ENCODE peak calls at places on chromosomes 4 and X, in five cellular contexts. E is esophagus squamous epithelium, O is tibial nerve, L is breast epithelium, G is A549. M is an unnamed sample.

GRCh38 chr4:8394125-8394524 is 46.4 kb downstream of the ACOX3 start:
- DNase-seq in E (no peak), O (peak), L (peak), G (no peak), M (peak)

GRCh38 chr4:183468210-183469095 is 24.0 kb downstream of the CDKN2AIP start:
- DNase-seq in E (no peak), O (no peak), L (no peak), G (peak), M (no peak)

GRCh38 chr4:79906306-79906705 is 166.7 kb downstream of the ANTXR2 start:
- DNase-seq in E (no peak), O (no peak), L (no peak), G (no peak), M (no peak)

GRCh38 chr4:154049457-154050181 is 260.7 kb upstream of the SFRP2 start:
- DNase-seq in E (no peak), O (no peak), L (no peak), G (peak), M (no peak)

GRCh38 chrX:20218809-20219505 is 47.8 kb downstream of the RPS6KA3 start:
- DNase-seq in E (no peak), O (no peak), L (no peak), G (peak), M (no peak)

GRCh38 chr4:152634110-152634760 is 45.6 kb downstream of the TMEM154 start:
- DNase-seq in E (no peak), O (no peak), L (peak), G (no peak), M (no peak)

GRCh38 chrX:150162141-150162540 is 201.0 kb upstream of the MAMLD1 start:
- DNase-seq in E (no peak), O (no peak), L (no peak), G (peak), M (no peak)

GRCh38 chrX:31199770-31200114 is 127.9 kb upstream of the FTHL17 start:
- DNase-seq in E (no peak), O (no peak), L (no peak), G (no peak), M (no peak)

GRCh38 chrX:74925210-74926088 is at the start of gene NEXMIF:
- DNase-seq in E (no peak), O (no peak), L (no peak), G (peak), M (no peak)

GRCh38 chr4:123104275-123104674 is 181.9 kb upstream of the NUDT6 start:
- DNase-seq in E (no peak), O (no peak), L (no peak), G (no peak), M (no peak)

GRCh38 chr4:139557506-139558110 is 1.6 kb upstream of the SETD7 start:
- DNase-seq in E (no peak), O (no peak), L (no peak), G (no peak), M (no peak)

GRCh38 chr4:139556735-139557505 is 901 bp upstream of the SETD7 start:
- DNase-seq in E (peak), O (peak), L (peak), G (peak), M (peak)

GRCh38 chr4:139555705-139556070 is 331 bp downstream of the SETD7 start:
- DNase-seq in E (no peak), O (peak), L (peak), G (no peak), M (peak)

GRCh38 chr4:139555073-139555704 is 830 bp downstream of the SETD7 start:
- DNase-seq in E (peak), O (peak), L (peak), G (peak), M (peak)

DNA sequence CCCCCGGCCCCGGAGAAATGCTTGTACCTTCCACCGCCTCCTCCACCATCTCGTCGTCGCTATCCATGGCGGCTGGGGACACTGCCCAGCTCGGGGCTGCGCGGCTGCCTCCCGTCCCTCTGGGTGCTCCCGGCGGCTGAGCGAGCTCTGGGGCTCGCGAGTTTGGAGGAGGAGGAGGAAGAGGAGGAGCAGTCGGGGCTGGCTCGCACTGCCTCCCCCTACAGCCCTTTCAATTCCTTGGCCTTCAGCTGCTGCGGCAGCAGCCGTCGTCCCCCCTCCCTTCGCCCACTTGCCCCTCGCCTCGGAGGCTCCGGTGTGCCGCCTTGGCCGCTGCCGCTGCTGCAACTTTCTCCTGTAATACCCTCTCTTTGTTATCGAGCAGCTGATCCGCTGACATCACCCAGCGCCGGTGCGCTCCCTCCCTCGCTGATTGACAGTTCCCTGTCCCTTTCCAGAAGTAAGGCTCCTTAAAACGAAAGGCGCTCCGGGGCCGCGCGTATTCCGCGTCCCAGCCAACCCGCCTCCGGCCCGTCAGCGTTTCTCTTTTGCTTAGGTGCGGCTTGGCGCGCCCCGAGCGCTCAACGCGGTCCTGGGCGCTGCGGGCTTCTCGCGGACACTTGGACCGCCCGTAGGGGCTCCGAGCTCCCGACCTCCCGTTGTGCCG is at the start of gene SETD7:
- DNase-seq in E (peak), O (peak), L (peak), G (peak), M (peak)
- TF ChIP-seq POLR2A in E (no peak), O (peak), L (peak), G (peak), M (peak)

DNA sequence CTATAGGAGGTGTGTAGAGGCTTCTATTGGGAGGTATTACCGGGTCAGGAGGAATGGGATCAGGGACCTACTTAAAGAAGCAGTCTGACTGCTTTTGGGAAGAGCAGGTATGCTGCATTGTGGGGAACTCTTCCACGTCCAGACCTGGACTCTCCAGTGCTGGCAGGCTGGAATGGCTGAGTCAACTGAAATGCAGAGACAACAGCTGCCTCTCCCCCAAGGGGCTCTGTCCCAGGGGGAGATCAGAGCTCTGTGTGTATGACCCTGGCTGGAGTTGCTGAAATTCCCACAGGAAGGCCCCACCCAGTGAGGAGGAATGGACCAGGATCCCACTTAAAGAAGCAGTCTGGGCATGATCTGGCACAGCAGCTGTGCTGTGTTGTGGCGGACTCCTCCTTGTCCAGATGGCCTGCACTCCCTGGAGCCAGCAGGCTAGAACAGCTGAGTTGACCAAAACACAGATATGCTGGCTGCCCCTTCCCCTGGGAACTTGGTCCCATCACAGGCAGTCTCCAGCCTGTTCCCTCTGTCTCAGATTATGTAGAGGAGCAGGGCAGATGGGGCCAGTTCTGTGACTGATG is 25.4 kb downstream of the C4orf17 start:
- DNase-seq in E (no peak), O (no peak), L (no peak), G (no peak), M (no peak)
- H3K27ac ChIP-seq in E (no peak), O (no peak), L (no peak), G (no peak), M (no peak)

GRCh38 chr4:6909113-6909969 is at the start of gene TBC1D14:
- DNase-seq in E (peak), O (peak), L (peak), G (peak), M (peak)

GRCh38 chr4:6905501-6905900 is 4.1 kb upstream of the TBC1D14 start:
- DNase-seq in E (no peak), O (no peak), L (peak), G (no peak), M (peak)

GRCh38 chr4:6906046-6906445 is 3.6 kb upstream of the TBC1D14 start:
- DNase-seq in E (no peak), O (no peak), L (peak), G (no peak), M (no peak)

GRCh38 chr4:6908397-6909112 is 1.1 kb upstream of the TBC1D14 start:
- DNase-seq in E (no peak), O (no peak), L (no peak), G (no peak), M (peak)

DNA sequence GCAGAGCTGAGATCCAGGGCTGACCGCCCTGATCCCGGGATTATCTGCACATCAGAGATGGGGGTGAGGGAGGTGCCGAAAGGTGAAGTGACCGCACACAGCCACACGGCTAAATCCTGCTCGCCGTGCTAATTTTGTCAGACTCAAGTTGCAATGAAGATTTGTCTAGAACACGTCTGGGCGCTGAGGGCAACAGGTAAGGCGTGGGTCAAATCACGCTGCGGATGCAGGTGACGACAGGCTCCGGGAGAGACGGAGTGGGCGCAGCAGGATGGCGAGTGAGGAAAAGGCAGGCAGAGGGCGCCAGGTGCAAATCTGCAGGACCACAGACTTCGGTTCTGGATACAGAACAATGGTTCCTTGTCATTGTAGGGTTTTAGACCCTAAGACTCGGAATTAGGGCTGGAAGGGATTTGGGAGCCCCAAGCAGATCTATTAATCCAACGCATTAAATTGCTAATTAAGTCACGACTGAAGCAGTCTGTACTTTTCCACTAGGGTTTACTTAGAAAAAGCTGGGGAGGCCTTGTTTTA is 1.9 kb upstream of the TBC1D14 start:
- DNase-seq in E (no peak), O (no peak), L (no peak), G (peak), M (no peak)
- TF ChIP-seq CTCF in E (peak), O (peak), L (peak), G (peak), M (peak)

GRCh38 chrX:45710081-45710801 is 509.6 kb upstream of the DIPK2B start:
- DNase-seq in E (no peak), O (no peak), L (no peak), G (peak), M (no peak)
- TF ChIP-seq POLR2A in E (no peak), O (no peak), L (no peak), G (no peak), M (no peak)

GRCh38 chr4:185833055-185833598 is 21.1 kb upstream of the SORBS2 start:
- DNase-seq in E (no peak), O (no peak), L (no peak), G (peak), M (no peak)

GRCh38 chr4:185834778-185835177 is 22.8 kb upstream of the SORBS2 start:
- DNase-seq in E (no peak), O (no peak), L (no peak), G (no peak), M (no peak)

GRCh38 chr4:185834088-185834487 is 22.1 kb upstream of the SORBS2 start:
- DNase-seq in E (no peak), O (no peak), L (no peak), G (no peak), M (no peak)

GRCh38 chr4:185830263-185830994 is 18.4 kb upstream of the SORBS2 start:
- DNase-seq in E (no peak), O (no peak), L (no peak), G (peak), M (no peak)

DNA sequence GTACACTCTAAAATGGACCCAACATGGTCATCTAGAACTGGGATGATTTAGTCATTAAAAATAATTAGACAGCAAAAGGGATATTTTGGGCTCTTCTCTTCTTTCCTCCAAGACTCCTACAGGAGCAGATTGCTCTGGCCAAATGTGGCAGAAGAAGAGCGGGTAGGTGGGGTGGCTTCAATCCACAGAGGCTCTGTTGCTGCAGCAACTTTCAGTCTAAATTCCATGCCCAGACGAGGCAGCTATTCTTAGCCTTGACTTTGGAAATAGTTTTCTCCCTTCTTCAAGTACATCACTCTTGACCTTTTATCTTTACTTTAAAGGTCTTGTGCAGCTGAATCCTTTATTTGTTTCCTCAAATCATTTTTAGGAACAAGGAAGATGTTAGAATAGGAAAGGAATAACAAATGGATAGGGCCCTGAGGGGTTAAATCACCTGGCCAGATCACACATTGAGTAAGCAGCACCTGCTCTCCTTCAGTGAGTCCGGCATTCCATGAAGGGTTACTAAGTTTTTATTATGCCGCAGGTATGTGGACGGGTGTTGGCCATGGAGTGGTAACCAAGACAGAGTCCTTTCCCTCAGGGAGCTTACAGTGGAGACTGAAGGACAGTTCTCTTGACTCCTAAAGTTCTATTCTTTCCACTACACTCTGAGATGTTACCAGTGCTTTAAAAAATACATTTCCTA is 19.3 kb upstream of the SORBS2 start:
- DNase-seq in E (no peak), O (no peak), L (no peak), G (no peak), M (no peak)
- H3K27ac ChIP-seq in E (no peak), O (no peak), L (no peak), G (no peak), M (no peak)

DNA sequence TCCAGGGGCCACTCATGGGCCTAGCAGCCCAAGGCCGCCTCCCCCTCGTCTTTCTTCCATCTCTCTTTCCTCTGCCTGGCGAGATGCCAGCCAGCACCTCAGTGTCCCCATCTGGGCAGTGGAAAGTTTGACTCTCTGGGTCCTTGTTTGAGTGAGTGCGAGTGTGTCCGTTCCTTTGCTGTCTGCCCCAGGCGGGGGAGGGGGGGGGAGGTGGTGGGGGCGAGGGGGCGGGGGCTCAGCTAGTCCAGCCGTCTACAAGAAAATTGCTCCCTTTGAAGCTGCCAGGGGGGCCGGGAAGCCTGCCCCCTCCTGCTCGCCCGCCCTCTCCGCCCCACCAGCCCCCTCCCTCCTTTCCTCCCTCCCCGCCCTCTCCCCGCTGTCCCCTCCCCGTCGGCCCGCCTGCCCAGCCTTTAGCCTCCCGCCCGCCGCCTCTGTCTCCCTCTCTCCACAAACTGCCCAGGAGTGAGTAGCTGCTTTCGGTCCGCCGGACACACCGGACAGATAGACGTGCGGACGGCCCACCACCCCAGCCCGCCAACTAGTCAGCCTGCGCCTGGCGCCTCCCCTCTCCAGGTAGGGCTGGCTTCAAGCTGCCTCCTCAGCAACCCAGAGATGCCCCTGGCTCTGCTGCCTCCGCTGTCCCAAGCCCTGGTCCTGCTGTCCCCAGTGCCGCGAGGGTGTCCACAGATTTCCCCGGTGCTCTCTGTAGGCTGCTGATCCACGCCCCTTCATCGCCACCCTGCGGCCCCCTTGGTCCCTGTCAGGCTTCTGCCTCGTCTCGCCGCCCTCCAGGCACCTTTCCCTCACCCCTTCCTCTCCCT is at the start of gene BGN:
- DNase-seq in E (no peak), O (no peak), L (no peak), G (no peak), M (no peak)
- TF ChIP-seq CTCF in E (no peak), O (no peak), L (peak), G (no peak), M (peak)

DNA sequence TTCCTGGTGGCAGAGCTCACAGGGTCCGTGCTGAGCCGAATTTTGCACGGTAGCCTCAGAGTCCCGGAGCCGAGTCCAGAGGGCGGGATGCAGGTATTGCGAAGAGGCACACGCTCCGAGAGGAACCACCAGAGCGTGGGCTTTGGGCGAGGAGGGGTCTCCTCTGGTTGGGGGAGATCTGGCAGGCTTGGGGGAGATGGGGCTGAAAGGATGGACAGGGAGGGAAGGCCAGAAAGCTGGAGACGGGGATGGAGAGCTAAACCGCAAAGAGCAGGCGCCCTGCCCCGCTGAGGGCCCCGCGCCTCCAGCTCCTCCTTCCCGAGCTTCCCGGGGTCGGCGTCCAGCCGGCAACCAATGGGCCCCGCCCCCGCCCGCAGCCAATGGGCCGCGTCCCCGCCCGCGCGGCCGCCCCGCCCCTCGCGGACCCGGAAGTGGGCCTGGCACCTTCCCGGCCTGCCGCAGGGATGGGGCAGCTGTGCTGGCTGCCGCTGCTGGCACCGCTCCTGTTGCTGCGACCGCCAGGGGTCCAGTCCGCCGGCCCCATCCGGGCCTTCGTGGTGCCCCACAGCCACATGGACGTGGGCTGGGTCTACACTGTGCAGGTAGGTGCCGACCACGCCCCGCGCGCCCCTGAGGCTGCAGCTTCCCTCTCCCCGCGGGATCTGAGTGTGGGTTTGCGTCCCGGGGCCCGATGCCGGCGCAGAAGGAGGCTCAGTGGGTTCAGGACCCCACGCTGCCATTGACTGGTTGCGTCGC is at the start of gene MAN2B2:
- DNase-seq in E (peak), O (peak), L (peak), G (peak), M (peak)
- TF ChIP-seq POLR2A in E (no peak), O (peak), L (no peak), G (peak), M (peak)

M was measured in suprapubic skin.